ENCODE peak calls at places on chromosomes 6 and 20, in seven cellular contexts. One of them, this sample, is unnamed.

GRCh38 chr6:12504325-12504966 is 212.1 kb upstream of the PHACTR1 start:
- DNase-seq in lower leg skin: no peak
- DNase-seq in progenitor cell of endocrine pancreas: no peak
- DNase-seq in HCT116: peak; percentile 48
- DNase-seq in GM20000: peak; percentile 41
- DNase-seq in cardiac fibroblast: no peak
- DNase-seq in CD8-positive, alpha-beta T cell: no peak
- DNase-seq in this sample: no peak

GRCh38 chr20:62708591-62709536 is at the start of gene NTSR1:
- DNase-seq in lower leg skin: no peak
- DNase-seq in progenitor cell of endocrine pancreas: no peak
- DNase-seq in HCT116: no peak
- DNase-seq in GM20000: no peak
- DNase-seq in cardiac fibroblast: no peak
- DNase-seq in CD8-positive, alpha-beta T cell: no peak
- DNase-seq in this sample: no peak

GRCh38 chr6:52284131-52284459 is 447 bp downstream of the MCM3 start:
- DNase-seq in lower leg skin: no peak
- DNase-seq in progenitor cell of endocrine pancreas: peak; percentile 37
- DNase-seq in HCT116: no peak
- DNase-seq in GM20000: peak; percentile 16
- DNase-seq in cardiac fibroblast: peak; percentile 31
- DNase-seq in CD8-positive, alpha-beta T cell: no peak
- DNase-seq in this sample: no peak

GRCh38 chr6:34970487-34970886 is 81.4 kb downstream of the ANKS1A start:
- DNase-seq in lower leg skin: no peak
- DNase-seq in progenitor cell of endocrine pancreas: no peak
- DNase-seq in HCT116: no peak
- DNase-seq in GM20000: no peak
- DNase-seq in cardiac fibroblast: no peak
- DNase-seq in CD8-positive, alpha-beta T cell: no peak
- DNase-seq in this sample: no peak

GRCh38 chr6:25193147-25193864 is 85.9 kb upstream of the CARMIL1 start:
- DNase-seq in lower leg skin: peak; percentile 84
- DNase-seq in progenitor cell of endocrine pancreas: no peak
- DNase-seq in HCT116: peak; percentile 58
- DNase-seq in GM20000: no peak
- DNase-seq in cardiac fibroblast: peak; percentile 97
- DNase-seq in CD8-positive, alpha-beta T cell: no peak
- DNase-seq in this sample: no peak

GRCh38 chr6:29647927-29648642 is 8.8 kb upstream of the MOG start:
- DNase-seq in lower leg skin: no peak
- DNase-seq in progenitor cell of endocrine pancreas: no peak
- DNase-seq in HCT116: peak; percentile 48
- DNase-seq in GM20000: no peak
- DNase-seq in cardiac fibroblast: peak; percentile 59
- DNase-seq in CD8-positive, alpha-beta T cell: no peak
- DNase-seq in this sample: no peak

GRCh38 chr6:37631295-37631694 is 66.4 kb downstream of the MDGA1 start:
- DNase-seq in lower leg skin: no peak
- DNase-seq in progenitor cell of endocrine pancreas: no peak
- DNase-seq in HCT116: no peak
- DNase-seq in GM20000: peak; percentile 42
- DNase-seq in cardiac fibroblast: no peak
- DNase-seq in CD8-positive, alpha-beta T cell: no peak
- DNase-seq in this sample: no peak

GRCh38 chr20:431012-431904 is 23.2 kb downstream of the RBCK1 start:
- DNase-seq in lower leg skin: peak; percentile 85
- DNase-seq in progenitor cell of endocrine pancreas: peak; percentile 36
- DNase-seq in HCT116: peak; percentile 69
- DNase-seq in GM20000: peak; percentile 35
- DNase-seq in cardiac fibroblast: peak; percentile 76
- DNase-seq in CD8-positive, alpha-beta T cell: peak; percentile 18
- DNase-seq in this sample: peak; percentile 27

GRCh38 chr6:155004017-155004416 is 8.9 kb downstream of the TIAM2 start:
- DNase-seq in lower leg skin: no peak
- DNase-seq in progenitor cell of endocrine pancreas: no peak
- DNase-seq in HCT116: no peak
- DNase-seq in GM20000: no peak
- DNase-seq in cardiac fibroblast: no peak
- DNase-seq in CD8-positive, alpha-beta T cell: no peak
- DNase-seq in this sample: no peak

GRCh38 chr20:9027626-9028025 is 41.3 kb upstream of the PLCB4 start:
- DNase-seq in lower leg skin: no peak
- DNase-seq in progenitor cell of endocrine pancreas: no peak
- DNase-seq in HCT116: no peak
- DNase-seq in GM20000: no peak
- DNase-seq in cardiac fibroblast: no peak
- DNase-seq in CD8-positive, alpha-beta T cell: no peak
- DNase-seq in this sample: no peak

GRCh38 chr6:138677538-138677937 is 96.0 kb upstream of the CCDC28A start:
- DNase-seq in lower leg skin: no peak
- DNase-seq in progenitor cell of endocrine pancreas: no peak
- DNase-seq in HCT116: no peak
- DNase-seq in GM20000: no peak
- DNase-seq in cardiac fibroblast: no peak
- DNase-seq in CD8-positive, alpha-beta T cell: no peak
- DNase-seq in this sample: no peak

GRCh38 chr6:3281669-3282460 is 23.1 kb downstream of the PSMG4 start:
- DNase-seq in lower leg skin: peak; percentile 84
- DNase-seq in progenitor cell of endocrine pancreas: no peak
- DNase-seq in HCT116: no peak
- DNase-seq in GM20000: no peak
- DNase-seq in cardiac fibroblast: peak; percentile 90
- DNase-seq in CD8-positive, alpha-beta T cell: no peak
- DNase-seq in this sample: no peak

GRCh38 chr6:20542927-20543602 is 8.8 kb downstream of the CDKAL1 start:
- DNase-seq in lower leg skin: no peak
- DNase-seq in progenitor cell of endocrine pancreas: no peak
- DNase-seq in HCT116: no peak
- DNase-seq in GM20000: peak; percentile 45
- DNase-seq in cardiac fibroblast: peak; percentile 87
- DNase-seq in CD8-positive, alpha-beta T cell: no peak
- DNase-seq in this sample: no peak

GRCh38 chr6:132919476-132919875 is 105.1 kb downstream of the RPS12 start:
- DNase-seq in lower leg skin: no peak
- DNase-seq in progenitor cell of endocrine pancreas: no peak
- DNase-seq in HCT116: no peak
- DNase-seq in GM20000: no peak
- DNase-seq in cardiac fibroblast: peak; percentile 96
- DNase-seq in CD8-positive, alpha-beta T cell: no peak
- DNase-seq in this sample: no peak

GRCh38 chr20:31712564-31713311 is 9.9 kb downstream of the BCL2L1 start:
- DNase-seq in lower leg skin: peak; percentile 97
- DNase-seq in progenitor cell of endocrine pancreas: peak; percentile 41
- DNase-seq in HCT116: peak; percentile 92
- DNase-seq in GM20000: no peak
- DNase-seq in cardiac fibroblast: peak; percentile 90
- DNase-seq in CD8-positive, alpha-beta T cell: no peak
- DNase-seq in this sample: no peak

GRCh38 chr20:53750827-53751393 is 157.3 kb upstream of the ZNF217 start:
- DNase-seq in lower leg skin: no peak
- DNase-seq in progenitor cell of endocrine pancreas: no peak
- DNase-seq in HCT116: no peak
- DNase-seq in GM20000: no peak
- DNase-seq in cardiac fibroblast: peak; percentile 75
- DNase-seq in CD8-positive, alpha-beta T cell: peak; percentile 35
- DNase-seq in this sample: no peak

GRCh38 chr6:30990422-30991086 is 7.0 kb downstream of the MUC21 start:
- DNase-seq in lower leg skin: no peak
- DNase-seq in progenitor cell of endocrine pancreas: no peak
- DNase-seq in HCT116: no peak
- DNase-seq in GM20000: no peak
- DNase-seq in cardiac fibroblast: no peak
- DNase-seq in CD8-positive, alpha-beta T cell: peak; percentile 16
- DNase-seq in this sample: peak; percentile 6

GRCh38 chr6:133888931-133889556 is at the start of gene TCF21:
- DNase-seq in lower leg skin: no peak
- DNase-seq in progenitor cell of endocrine pancreas: no peak
- DNase-seq in HCT116: no peak
- DNase-seq in GM20000: no peak
- DNase-seq in cardiac fibroblast: peak; percentile 82
- DNase-seq in CD8-positive, alpha-beta T cell: no peak
- DNase-seq in this sample: no peak

GRCh38 chr6:128413291-128413690 is 107.1 kb downstream of the PTPRK start:
- DNase-seq in lower leg skin: no peak
- DNase-seq in progenitor cell of endocrine pancreas: no peak
- DNase-seq in HCT116: no peak
- DNase-seq in GM20000: no peak
- DNase-seq in cardiac fibroblast: no peak
- DNase-seq in CD8-positive, alpha-beta T cell: no peak
- DNase-seq in this sample: no peak

GRCh38 chr6:128421788-128422187 is 98.6 kb downstream of the PTPRK start:
- DNase-seq in lower leg skin: no peak
- DNase-seq in progenitor cell of endocrine pancreas: no peak
- DNase-seq in HCT116: no peak
- DNase-seq in GM20000: no peak
- DNase-seq in cardiac fibroblast: no peak
- DNase-seq in CD8-positive, alpha-beta T cell: no peak
- DNase-seq in this sample: no peak

GRCh38 chr6:128414943-128415342 is 105.5 kb downstream of the PTPRK start:
- DNase-seq in lower leg skin: no peak
- DNase-seq in progenitor cell of endocrine pancreas: no peak
- DNase-seq in HCT116: no peak
- DNase-seq in GM20000: no peak
- DNase-seq in cardiac fibroblast: no peak
- DNase-seq in CD8-positive, alpha-beta T cell: no peak
- DNase-seq in this sample: no peak

GRCh38 chr6:128415387-128415786 is 105.0 kb downstream of the PTPRK start:
- DNase-seq in lower leg skin: no peak
- DNase-seq in progenitor cell of endocrine pancreas: no peak
- DNase-seq in HCT116: no peak
- DNase-seq in GM20000: no peak
- DNase-seq in cardiac fibroblast: no peak
- DNase-seq in CD8-positive, alpha-beta T cell: no peak
- DNase-seq in this sample: no peak

DNA sequence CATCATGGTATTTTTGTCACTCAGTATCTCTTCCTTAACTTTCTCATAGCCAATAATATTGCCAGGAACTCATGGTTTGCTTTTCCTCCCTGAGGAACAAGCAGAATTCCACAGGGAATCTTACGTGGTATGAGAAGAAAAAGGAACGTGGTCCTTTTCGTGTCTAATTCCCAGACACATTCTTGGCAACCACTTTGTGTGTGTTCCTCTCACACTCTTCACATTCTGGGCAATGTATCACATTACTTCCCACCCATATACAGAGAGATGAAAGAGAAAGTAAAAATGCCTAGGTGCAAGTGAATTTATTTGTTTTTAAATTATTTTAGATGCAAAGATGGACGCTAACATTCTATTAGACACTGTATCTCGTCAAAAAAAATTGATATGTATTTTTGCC is 102.7 kb downstream of the PTPRK start:
- DNase-seq in lower leg skin: no peak
- DNase-seq in progenitor cell of endocrine pancreas: no peak
- DNase-seq in HCT116: no peak
- DNase-seq in GM20000: no peak
- DNase-seq in cardiac fibroblast: peak; percentile 80
- DNase-seq in CD8-positive, alpha-beta T cell: no peak
- DNase-seq in this sample: no peak
- TF ChIP-seq CTCF in lower leg skin: no peak
- TF ChIP-seq CTCF in progenitor cell of endocrine pancreas: no peak
- TF ChIP-seq CTCF in HCT116: no peak
- TF ChIP-seq CTCF in GM20000: no peak
- TF ChIP-seq CTCF in cardiac fibroblast: no peak
- TF ChIP-seq CTCF in CD8-positive, alpha-beta T cell: no peak
- TF ChIP-seq CTCF in this sample: no peak

DNA sequence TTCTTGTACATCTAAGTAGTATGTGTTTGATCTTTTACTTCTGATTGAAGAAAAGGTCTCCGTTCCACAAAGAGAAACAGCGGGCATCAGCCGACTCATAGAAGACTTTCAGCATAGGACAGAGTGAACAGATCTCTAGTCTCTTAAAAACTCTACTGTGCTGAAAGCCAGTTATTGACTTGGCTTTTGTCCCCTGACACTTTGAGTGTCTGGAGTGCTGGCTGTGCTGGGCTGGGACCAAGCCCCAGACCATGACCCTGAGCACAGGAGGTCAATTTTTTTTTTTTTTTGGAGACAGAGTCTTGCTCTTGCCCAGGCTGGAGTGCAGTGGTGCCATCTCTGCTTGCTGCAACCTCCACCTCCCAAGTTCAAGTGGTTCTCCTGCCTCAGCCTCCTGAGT is 27.8 kb downstream of the MYBL2 start:
- DNase-seq in lower leg skin: no peak
- DNase-seq in progenitor cell of endocrine pancreas: no peak
- DNase-seq in HCT116: no peak
- DNase-seq in GM20000: no peak
- DNase-seq in cardiac fibroblast: no peak
- DNase-seq in CD8-positive, alpha-beta T cell: no peak
- DNase-seq in this sample: no peak
- TF ChIP-seq CTCF in lower leg skin: no peak
- TF ChIP-seq CTCF in progenitor cell of endocrine pancreas: no peak
- TF ChIP-seq CTCF in HCT116: no peak
- TF ChIP-seq CTCF in GM20000: no peak
- TF ChIP-seq CTCF in cardiac fibroblast: no peak
- TF ChIP-seq CTCF in CD8-positive, alpha-beta T cell: no peak
- TF ChIP-seq CTCF in this sample: no peak

DNA sequence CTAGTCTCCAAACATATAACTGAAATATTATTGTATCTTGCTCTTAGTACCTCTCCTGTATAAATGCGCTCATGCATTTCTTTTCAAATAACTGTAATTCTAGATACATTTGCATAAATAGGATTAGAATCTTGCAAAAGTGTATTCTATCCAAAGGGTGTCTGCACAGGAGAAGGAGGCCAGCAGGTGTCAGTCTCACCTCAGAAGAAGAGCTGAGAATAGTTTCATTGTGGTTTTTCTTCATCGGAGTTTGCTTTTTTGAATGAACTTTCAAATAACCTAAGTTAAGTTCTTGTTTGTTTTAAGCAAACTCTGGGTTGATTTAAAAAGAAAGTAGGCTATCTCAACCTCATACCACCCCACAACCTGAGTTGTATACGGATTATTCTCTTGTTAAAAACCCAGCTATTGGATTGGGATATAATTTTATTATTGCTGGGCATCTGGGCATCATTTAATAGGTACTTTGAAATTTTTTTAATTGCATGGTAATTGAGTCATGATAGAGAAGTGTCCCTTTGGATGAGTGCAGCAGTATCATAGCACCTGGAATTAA is 125.0 kb upstream of the MLIP start:
- DNase-seq in lower leg skin: no peak
- DNase-seq in progenitor cell of endocrine pancreas: peak; percentile 20
- DNase-seq in HCT116: peak; percentile 34
- DNase-seq in GM20000: peak; percentile 11
- DNase-seq in cardiac fibroblast: peak; percentile 83
- DNase-seq in CD8-positive, alpha-beta T cell: no peak
- DNase-seq in this sample: no peak
- TF ChIP-seq CTCF in lower leg skin: no peak
- TF ChIP-seq CTCF in progenitor cell of endocrine pancreas: peak; percentile 95
- TF ChIP-seq CTCF in HCT116: peak; percentile 77
- TF ChIP-seq CTCF in GM20000: peak; percentile 51
- TF ChIP-seq CTCF in cardiac fibroblast: peak; percentile 81
- TF ChIP-seq CTCF in CD8-positive, alpha-beta T cell: no peak
- TF ChIP-seq CTCF in this sample: no peak

DNA sequence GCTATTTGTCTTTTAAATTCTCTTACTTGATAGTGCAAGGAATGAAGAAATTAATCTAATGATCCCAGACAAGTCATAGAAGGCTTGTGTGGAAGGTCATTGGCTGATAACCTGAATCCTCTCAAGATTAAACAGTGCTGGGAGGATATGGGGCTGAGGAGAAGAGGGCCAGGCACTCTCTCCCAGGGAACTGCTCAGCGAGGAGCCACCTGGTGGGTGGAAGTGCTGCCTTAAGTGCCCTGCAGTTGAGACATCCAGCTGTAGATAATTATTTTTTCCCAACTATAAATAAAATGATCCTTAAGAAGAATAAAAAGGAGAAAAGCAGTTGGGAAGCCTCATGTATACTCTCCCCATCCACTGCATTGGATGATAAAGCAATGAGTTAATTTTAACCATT is 47.9 kb downstream of the BTBD3 start:
- DNase-seq in lower leg skin: no peak
- DNase-seq in progenitor cell of endocrine pancreas: no peak
- DNase-seq in HCT116: no peak
- DNase-seq in GM20000: no peak
- DNase-seq in cardiac fibroblast: no peak
- DNase-seq in CD8-positive, alpha-beta T cell: no peak
- DNase-seq in this sample: no peak
- TF ChIP-seq CTCF in lower leg skin: no peak
- TF ChIP-seq CTCF in progenitor cell of endocrine pancreas: no peak
- TF ChIP-seq CTCF in HCT116: no peak
- TF ChIP-seq CTCF in GM20000: no peak
- TF ChIP-seq CTCF in cardiac fibroblast: peak; percentile 3
- TF ChIP-seq CTCF in CD8-positive, alpha-beta T cell: no peak
- TF ChIP-seq CTCF in this sample: no peak